ENCODE peak calls at places on chromosomes 2 and 18, in four cellular contexts. V, Q, L and Y are unnamed samples.

GRCh38 chr2:160581448-160581847 is 87.8 kb upstream of the RBMS1 start:
- DNase-seq in V (peak), L (no peak), Q (peak), Y (no peak)

GRCh38 chr2:27218614-27219013 is 1.4 kb downstream of the CAD start:
- DNase-seq in Q (no peak), V (no peak), L (no peak), Y (no peak)

GRCh38 chr2:33595385-33595784 is 3.7 kb downstream of the FAM98A start:
- DNase-seq in V (no peak), L (no peak), Q (no peak), Y (no peak)

GRCh38 chr2:175684466-175684865 is 317.6 kb downstream of the LNPK start:
- DNase-seq in Q (no peak), V (peak), L (no peak), Y (no peak)

GRCh38 chr2:181483876-181484275 is 26.7 kb downstream of the ITGA4 start:
- DNase-seq in Q (no peak), L (no peak), V (no peak), Y (no peak)

GRCh38 chr18:71398530-71398929 is 1109.7 kb downstream of the SOCS6 start:
- DNase-seq in V (peak), L (peak), Q (no peak), Y (no peak)

GRCh38 chr18:46338761-46339160 is 234.6 kb downstream of the HAUS1 start:
- DNase-seq in L (no peak), V (no peak), Q (no peak), Y (peak)

GRCh38 chr2:218280260-218280870 is 10.0 kb downstream of the PNKD start:
- DNase-seq in V (no peak), Q (no peak), L (no peak), Y (no peak)